ENCODE peak calls at places on chromosomes 16 and 17, in four cellular contexts. X is left ventricle myocardium inferior; U is ovary; J is CD8-positive, alpha-beta T cell. T is an unnamed sample.

GRCh38 chr16:47045459-47045858 is 72.0 kb upstream of the DNAJA2 start:
- DNase-seq in X (no peak), J (no peak), U (no peak), T (no peak)

GRCh38 chr16:73074399-73074798 is 26.5 kb upstream of the ZFHX3 start:
- DNase-seq in J (no peak), X (no peak), U (no peak), T (no peak)

GRCh38 chr16:66481943-66482390 is 54.9 kb downstream of the BEAN1 start:
- DNase-seq in J (peak; percentile 39), U (no peak), X (no peak), T (no peak)

GRCh38 chr17:77002103-77003045 is 134.2 kb downstream of the MGAT5B start:
- DNase-seq in U (no peak), X (no peak), J (no peak), T (no peak)

GRCh38 chr17:29643817-29644160 is 21.1 kb upstream of the CORO6 start:
- DNase-seq in J (no peak), X (no peak), U (no peak), T (no peak)

GRCh38 chr17:74361613-74362391 is at the start of gene BTBD17:
- DNase-seq in J (peak; percentile 65), X (peak; percentile 55), U (peak; percentile 41), T (peak; percentile 73)

GRCh38 chr17:50550661-50551432 is 3.9 kb downstream of the SPATA20 start:
- DNase-seq in U (peak; percentile 86), X (peak; percentile 79), J (no peak), T (no peak)

GRCh38 chr17:58960068-58960467 is 146.6 kb downstream of the TRIM37 start:
- DNase-seq in U (no peak), J (no peak), X (no peak), T (peak; percentile 55)

GRCh38 chr17:33523577-33523981 is 230.5 kb upstream of the ASIC2 start:
- DNase-seq in J (no peak), X (no peak), U (no peak), T (peak; percentile 29)

GRCh38 chr17:31754239-31754945 is 104.7 kb downstream of the COPRS start:
- DNase-seq in X (no peak), U (no peak), J (no peak), T (no peak)

GRCh38 chr16:51888021-51888420 is 658.9 kb downstream of the TOX3 start:
- DNase-seq in X (no peak), J (no peak), U (no peak), T (no peak)

GRCh38 chr17:19018600-19018950 is 14.0 kb upstream of the FAM83G start:
- DNase-seq in X (no peak), U (no peak), J (no peak), T (no peak)

GRCh38 chr16:30551781-30552180 is 6.4 kb downstream of the ZNF764 start:
- DNase-seq in U (no peak), J (peak; percentile 70), X (no peak), T (peak; percentile 72)

GRCh38 chr17:81646869-81647600 is 9.3 kb downstream of the PDE6G start:
- DNase-seq in J (no peak), U (no peak), X (no peak), T (no peak)

GRCh38 chr17:7220593-7221280 is 999 bp downstream of the ACADVL start:
- DNase-seq in X (no peak), U (no peak), J (peak; percentile 70), T (peak; percentile 79)

GRCh38 chr17:42276359-42276608 is at the start of gene STAT5B:
- DNase-seq in X (peak; percentile 78), J (peak; percentile 84), U (peak; percentile 67), T (peak; percentile 94)

GRCh38 chr17:37490022-37490587 is 414 bp downstream of the DUSP14 start:
- DNase-seq in U (peak; percentile 53), X (peak; percentile 61), J (peak; percentile 80), T (peak; percentile 75)

GRCh38 chr16:30535106-30535776 is 583 bp upstream of the ZNF747 start:
- DNase-seq in J (no peak), U (no peak), X (no peak), T (no peak)

GRCh38 chr16:3961449-3961849 is 80.9 kb upstream of the CREBBP start:
- DNase-seq in U (no peak), X (no peak), J (no peak), T (no peak)

GRCh38 chr16:9787717-9788116 is 394.5 kb downstream of the GRIN2A start:
- DNase-seq in U (no peak), J (no peak), X (no peak), T (no peak)

GRCh38 chr17:64786337-64786736 is 124.2 kb upstream of the SMURF2 start:
- DNase-seq in X (no peak), U (no peak), J (no peak), T (no peak)

GRCh38 chr17:80177986-80178590 is 8.3 kb downstream of the CARD14 start:
- DNase-seq in J (no peak), X (no peak), U (no peak), T (no peak)

GRCh38 chr17:78973196-78973595 is 6.5 kb downstream of the LGALS3BP start:
- DNase-seq in U (no peak), J (no peak), X (no peak), T (no peak)

GRCh38 chr16:56328276-56329022 is 96.9 kb downstream of the AMFR start:
- DNase-seq in J (no peak), U (no peak), X (no peak), T (no peak)

GRCh38 chr17:77085916-77086432 is 54.8 kb upstream of the SEC14L1 start:
- DNase-seq in U (no peak), J (no peak), X (no peak), T (no peak)

GRCh38 chr16:12708266-12708665 is 95.4 kb downstream of the CPPED1 start:
- DNase-seq in J (no peak), U (no peak), X (no peak), T (no peak)

GRCh38 chr16:47475786-47476185 is 14.7 kb downstream of the PHKB start:
- DNase-seq in X (no peak), J (no peak), U (no peak), T (no peak)

GRCh38 chr17:41013181-41013580 is 4.3 kb upstream of the KRTAP3-1 start:
- DNase-seq in X (no peak), J (no peak), U (no peak), T (no peak)

GRCh38 chr16:50941651-50942050 is 199.8 kb downstream of the CYLD start:
- DNase-seq in U (no peak), J (no peak), X (no peak), T (no peak)

GRCh38 chr16:57283214-57283955 is 1.1 kb downstream of the PLLP start:
- DNase-seq in X (no peak), U (no peak), J (no peak), T (no peak)

GRCh38 chr17:50661795-50662391 is 27.2 kb downstream of the ABCC3 start:
- DNase-seq in U (no peak), X (no peak), J (no peak), T (no peak)

GRCh38 chr16:80639636-80640035 is 98.8 kb downstream of the DYNLRB2 start:
- DNase-seq in U (no peak), X (no peak), J (no peak), T (no peak)

GRCh38 chr16:4172070-4172469 is 55.8 kb upstream of the ADCY9 start:
- DNase-seq in X (no peak), J (no peak), U (no peak), T (no peak)

GRCh38 chr17:9024497-9024896 is 3.2 kb downstream of the NTN1 start:
- DNase-seq in J (no peak), U (no peak), X (no peak), T (peak; percentile 28)

GRCh38 chr17:63842173-63842539 is 329 bp downstream of the SMARCD2 start:
- DNase-seq in X (peak; percentile 42), U (peak; percentile 48), J (no peak), T (no peak)

GRCh38 chr16:63365665-63366064 is 1329.4 kb upstream of the CDH8 start:
- DNase-seq in X (no peak), J (no peak), U (no peak), T (no peak)

GRCh38 chr17:29141484-29141835 is 38.7 kb downstream of the MYO18A start:
- DNase-seq in U (no peak), X (no peak), J (no peak), T (no peak)

GRCh38 chr17:55870044-55870443 is 119.2 kb downstream of the PCTP start:
- DNase-seq in X (no peak), U (no peak), J (no peak), T (no peak)

DNA sequence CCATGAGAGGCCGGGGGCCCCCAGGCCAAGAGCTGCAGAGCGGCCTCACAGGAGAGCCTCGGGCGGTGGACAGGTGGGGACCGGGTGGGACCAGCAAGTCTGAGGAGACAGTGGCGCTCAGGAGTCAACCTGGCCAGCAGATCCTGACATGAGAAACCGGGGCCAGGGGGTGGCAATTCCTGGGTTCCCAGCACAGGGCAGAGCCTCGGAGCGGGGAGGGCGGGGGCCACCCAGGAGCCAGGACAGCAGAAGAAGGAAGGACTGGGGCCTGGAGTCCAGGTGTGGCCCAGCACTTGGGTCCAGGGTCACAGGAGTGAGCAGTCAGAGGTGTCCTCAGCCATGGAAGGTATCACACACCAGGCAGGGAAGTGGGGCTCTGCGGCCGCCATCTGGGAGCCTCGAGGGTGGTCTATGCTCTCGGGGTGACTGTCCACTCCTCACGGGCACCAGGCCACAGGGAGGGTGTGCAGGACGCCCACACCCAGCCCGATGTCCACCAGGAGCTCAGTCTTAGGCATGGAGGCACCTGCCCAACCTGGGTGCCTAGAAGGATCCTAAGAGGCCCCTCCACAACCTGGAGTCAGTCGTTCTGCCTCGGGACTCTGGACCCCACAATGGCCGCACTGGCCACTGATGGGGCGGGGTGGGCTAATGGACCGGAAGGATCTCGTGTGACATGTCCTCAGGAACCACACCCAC is 29.1 kb downstream of the PIEZO1 start:
- DNase-seq in J (no peak), U (no peak), X (no peak), T (no peak)
- TF ChIP-seq CTCF in J (no peak), U (no peak), X (no peak), T (no peak)

GRCh38 chr17:72121164-72122001 is 563 bp downstream of the SOX9 start:
- DNase-seq in X (peak; percentile 36), J (no peak), U (no peak), T (peak; percentile 58)
- TF ChIP-seq CTCF in X (no peak), J (no peak), U (no peak), T (no peak)

GRCh38 chr17:3667366-3668278 is 756 bp downstream of the TAX1BP3 start:
- DNase-seq in J (no peak), X (peak; percentile 91), U (peak; percentile 93), T (no peak)
- TF ChIP-seq CTCF in J (no peak), X (no peak), U (no peak), T (peak; percentile 0)

GRCh38 chr17:1767358-1767757 is 5.5 kb downstream of the SERPINF1 start:
- DNase-seq in J (no peak), U (no peak), X (no peak), T (no peak)

GRCh38 chr17:1766382-1767135 is 4.7 kb downstream of the SERPINF1 start:
- DNase-seq in U (no peak), J (no peak), X (no peak), T (no peak)

GRCh38 chr17:1762906-1763829 is 1.3 kb downstream of the SERPINF1 start:
- DNase-seq in U (peak; percentile 80), J (peak; percentile 64), X (peak; percentile 46), T (no peak)

GRCh38 chr17:1764274-1764673 is 2.4 kb downstream of the SERPINF1 start:
- DNase-seq in U (peak; percentile 74), X (peak; percentile 74), J (peak; percentile 89), T (no peak)

GRCh38 chr17:1765576-1765975 is 3.7 kb downstream of the SERPINF1 start:
- DNase-seq in U (no peak), X (no peak), J (no peak), T (no peak)
- TF ChIP-seq CTCF in U (no peak), X (no peak), J (no peak), T (no peak)

GRCh38 chr17:45170280-45170975 is 8.8 kb downstream of the HEXIM2 start:
- DNase-seq in X (no peak), U (no peak), J (no peak), T (no peak)
- TF ChIP-seq CTCF in X (no peak), U (no peak), J (no peak), T (no peak)

GRCh38 chr16:88811850-88812736 is at the start of gene APRT:
- DNase-seq in J (peak; percentile 99), U (peak; percentile 95), X (peak; percentile 94), T (peak; percentile 99)
- TF ChIP-seq CTCF in J (no peak), U (no peak), X (peak; percentile 59), T (peak; percentile 43)

T was measured in GM13977.